ENCODE peak calls at places on chromosomes 16 and 17, in seven cellular contexts. N is AG10803; F is nephron progenitor cell; Y is heart right ventricle; B is activated CD4-positive, alpha-beta T cell treated with anti-CD3 and anti-CD28 coated beads for 24 hours; V is mucosa of gallbladder; H is T-helper 9 cell. P is an unnamed sample.
A peak's percentile ranks its signal among the peaks of the same experiment; 100 is the strongest.

GRCh38 chr16:86087561-86088230 is 188.7 kb downstream of the IRF8 start:
- DNase-seq in N (no peak), F (no peak), Y (no peak), B (no peak), V (no peak), H (no peak), P (no peak)

GRCh38 chr16:86002178-86002577 is 103.2 kb downstream of the IRF8 start:
- DNase-seq in N (no peak), F (no peak), Y (no peak), B (no peak), V (no peak), H (no peak), P (no peak)

GRCh38 chr17:58229881-58230280 is 8.5 kb upstream of the LPO start:
- DNase-seq in N (no peak), F (no peak), Y (no peak), B (no peak), V (no peak), H (no peak), P (no peak)

GRCh38 chr16:49587051-49587450 is 213.4 kb downstream of the C16orf78 start:
- DNase-seq in N (no peak), F (no peak), Y (no peak), B (no peak), V (no peak), H (no peak), P (no peak)

GRCh38 chr16:14354561-14355351 is 275.3 kb downstream of the PARN start:
- DNase-seq in N (peak; percentile 65), F (no peak), Y (no peak), B (peak; percentile 20), V (no peak), H (no peak), P (peak; percentile 72)

GRCh38 chr17:71383111-71383510 is 737.7 kb upstream of the SOX9 start:
- DNase-seq in N (peak; percentile 64), F (no peak), Y (no peak), B (no peak), V (no peak), H (no peak), P (no peak)

GRCh38 chr16:3655030-3655790 is 719 bp downstream of the DNASE1 start:
- DNase-seq in N (no peak), F (no peak), Y (no peak), B (no peak), V (no peak), H (no peak), P (no peak)

GRCh38 chr16:87706278-87707000 is 59.3 kb downstream of the KLHDC4 start:
- DNase-seq in N (no peak), F (no peak), Y (no peak), B (no peak), V (no peak), H (no peak), P (no peak)

GRCh38 chr17:74860229-74860998 is 729 bp upstream of the GRIN2C start:
- DNase-seq in N (no peak), F (no peak), Y (no peak), B (no peak), V (no peak), H (no peak), P (no peak)

GRCh38 chr16:11665071-11665491 is 3.2 kb upstream of the SNN start:
- DNase-seq in N (no peak), F (no peak), Y (no peak), B (no peak), V (no peak), H (no peak), P (no peak)

GRCh38 chr16:85393674-85394510 is 219.2 kb upstream of the GSE1 start:
- DNase-seq in N (peak; percentile 51), F (peak; percentile 94), Y (peak; percentile 79), B (peak; percentile 60), V (peak; percentile 50), H (peak; percentile 65), P (peak; percentile 72)

GRCh38 chr16:3158014-3158497 is 23.2 kb downstream of the ZNF213 start:
- DNase-seq in N (no peak), F (no peak), Y (no peak), B (no peak), V (no peak), H (no peak), P (no peak)

GRCh38 chr16:8730335-8730915 is 56.0 kb downstream of the ABAT start:
- DNase-seq in N (no peak), F (no peak), Y (no peak), B (no peak), V (no peak), H (no peak), P (no peak)

GRCh38 chr17:81553616-81554181 is 1.5 kb upstream of the FAAP100 start:
- DNase-seq in N (peak; percentile 95), F (peak; percentile 38), Y (no peak), B (no peak), V (no peak), H (no peak), P (no peak)

GRCh38 chr16:22816475-22816874 is 2.5 kb downstream of the HS3ST2 start:
- DNase-seq in N (no peak), F (no peak), Y (no peak), B (no peak), V (no peak), H (no peak), P (no peak)

GRCh38 chr17:18361837-18362380 is 1.4 kb downstream of the SHMT1 start:
- DNase-seq in N (no peak), F (no peak), Y (no peak), B (no peak), V (no peak), H (no peak), P (no peak)